ENCODE peak calls at places on chromosomes 3 and 15, in six cellular contexts. Q is sigmoid colon, Y is suprapubic skin, D is GM12878, G is esophagus muscularis mucosa, N is transverse colon. C is an unnamed sample.

GRCh38 chr3:139346771-139347170 is 3.0 kb downstream of the MRPS22 start:
- DNase-seq in G (no peak), D (no peak), Y (no peak), N (no peak), Q (no peak), C (no peak)

GRCh38 chr3:126287536-126288181 is 69.5 kb downstream of the KLF15 start:
- DNase-seq in G (peak), Y (no peak), Q (peak), D (no peak), N (peak), C (peak)

GRCh38 chr3:34703058-34703457 is 904.6 kb downstream of the PDCD6IP start:
- DNase-seq in G (no peak), D (no peak), N (no peak), Y (no peak), Q (no peak), C (no peak)

GRCh38 chr3:126390751-126391150 is 4.0 kb upstream of the CFAP100 start:
- DNase-seq in Q (peak), N (no peak), G (no peak), D (no peak), Y (peak), C (peak)

GRCh38 chr3:183991403-183991802 is 26.3 kb downstream of the ABCC5 start:
- DNase-seq in Y (no peak), Q (no peak), D (no peak), N (no peak), G (no peak), C (no peak)

GRCh38 chr3:51975857-51976549 is 1.1 kb downstream of the ABHD14A start:
- DNase-seq in Y (peak), G (no peak), D (no peak), Q (peak), N (peak), C (peak)

GRCh38 chr3:30098656-30099454 is 507.5 kb upstream of the TGFBR2 start:
- DNase-seq in Y (no peak), N (no peak), D (no peak), G (no peak), Q (no peak), C (no peak)

GRCh38 chr15:39092761-39093160 is 488.1 kb upstream of the THBS1 start:
- DNase-seq in D (no peak), Q (no peak), N (no peak), Y (no peak), G (no peak), C (no peak)

GRCh38 chr3:168878655-168879054 is 782.9 kb upstream of the GOLIM4 start:
- DNase-seq in Q (no peak), D (no peak), N (no peak), G (no peak), Y (no peak), C (no peak)

GRCh38 chr3:196471551-196471950 is 32.0 kb downstream of the RNF168 start:
- DNase-seq in D (no peak), Q (no peak), G (no peak), N (no peak), Y (no peak), C (no peak)

GRCh38 chr3:33131328-33132018 is 17.7 kb downstream of the CRTAP start:
- DNase-seq in N (no peak), Q (no peak), D (no peak), G (no peak), Y (no peak), C (peak)

GRCh38 chr3:69433938-69434263 is 48.0 kb upstream of the FRMD4B start:
- DNase-seq in Y (no peak), N (no peak), D (no peak), G (no peak), Q (no peak), C (no peak)

GRCh38 chr15:68097029-68097428 is 42.9 kb downstream of the PIAS1 start:
- DNase-seq in Y (no peak), G (no peak), N (no peak), D (no peak), Q (no peak), C (no peak)

GRCh38 chr3:86175051-86175536 is 815.9 kb downstream of the VGLL3 start:
- DNase-seq in Q (no peak), Y (no peak), N (no peak), G (no peak), D (no peak), C (no peak)

GRCh38 chr15:58036579-58036978 is 28.9 kb downstream of the ALDH1A2 start:
- DNase-seq in N (no peak), D (no peak), Y (no peak), G (no peak), Q (no peak), C (no peak)

GRCh38 chr3:20451170-20451569 is 265.2 kb upstream of the SGO1 start:
- DNase-seq in D (no peak), G (no peak), Y (no peak), N (no peak), Q (no peak), C (no peak)

GRCh38 chr15:29538110-29538509 is 268.5 kb upstream of the NSMCE3 start:
- DNase-seq in G (no peak), N (peak), D (no peak), Y (no peak), Q (no peak), C (no peak)

GRCh38 chr15:59170295-59170881 is 36.3 kb upstream of the LDHAL6B start:
- DNase-seq in G (no peak), D (no peak), N (peak), Y (peak), Q (no peak), C (peak)

GRCh38 chr3:32181801-32182200 is 56.7 kb upstream of the CMTM8 start:
- DNase-seq in G (no peak), Y (no peak), D (no peak), Q (no peak), N (no peak), C (no peak)

GRCh38 chr3:39548282-39548681 is 80.8 kb downstream of the MOBP start:
- DNase-seq in Q (no peak), G (peak), N (no peak), D (no peak), Y (no peak), C (no peak)

GRCh38 chr3:129555176-129555575 is 12.2 kb downstream of the H1-8 start:
- DNase-seq in D (no peak), N (no peak), G (no peak), Y (no peak), Q (no peak), C (no peak)
- TF ChIP-seq EP300 in D (no peak), N (no peak), G (no peak), Y (no peak), Q (no peak), C (no peak)

GRCh38 chr15:65033659-65034269 is 4.3 kb upstream of the MTFMT start:
- DNase-seq in D (no peak), Y (no peak), N (peak), G (no peak), Q (no peak), C (no peak)
- TF ChIP-seq CTCF in D (peak), Y (no peak), N (peak), G (peak), Q (peak), C (no peak)

GRCh38 chr3:141797819-141798405 is 34.7 kb downstream of the GRK7 start:
- DNase-seq in G (no peak), Q (no peak), Y (no peak), D (no peak), N (no peak), C (no peak)

GRCh38 chr3:141796436-141797166 is 33.4 kb downstream of the GRK7 start:
- DNase-seq in Y (no peak), D (peak), N (peak), G (no peak), Q (no peak), C (no peak)

GRCh38 chr3:141798455-141798854 is 35.2 kb downstream of the GRK7 start:
- DNase-seq in G (no peak), D (no peak), Y (no peak), Q (peak), N (peak), C (no peak)

GRCh38 chr3:141795719-141796435 is 32.7 kb downstream of the GRK7 start:
- DNase-seq in D (no peak), N (peak), G (no peak), Q (peak), Y (no peak), C (no peak)

GRCh38 chr3:141797167-141797773 is 34.1 kb downstream of the GRK7 start:
- DNase-seq in Q (peak), Y (peak), D (no peak), N (peak), G (no peak), C (peak)
- TF ChIP-seq POLR2A in Q (no peak), Y (no peak), D (peak), N (no peak), G (no peak), C (no peak)

GRCh38 chr3:189937302-189938255 is 183.1 kb downstream of the P3H2 start:
- DNase-seq in G (no peak), N (no peak), D (no peak), Y (no peak), Q (no peak), C (peak)
- TF ChIP-seq EP300 in G (no peak), N (no peak), D (no peak), Y (no peak), Q (no peak), C (no peak)

DNA sequence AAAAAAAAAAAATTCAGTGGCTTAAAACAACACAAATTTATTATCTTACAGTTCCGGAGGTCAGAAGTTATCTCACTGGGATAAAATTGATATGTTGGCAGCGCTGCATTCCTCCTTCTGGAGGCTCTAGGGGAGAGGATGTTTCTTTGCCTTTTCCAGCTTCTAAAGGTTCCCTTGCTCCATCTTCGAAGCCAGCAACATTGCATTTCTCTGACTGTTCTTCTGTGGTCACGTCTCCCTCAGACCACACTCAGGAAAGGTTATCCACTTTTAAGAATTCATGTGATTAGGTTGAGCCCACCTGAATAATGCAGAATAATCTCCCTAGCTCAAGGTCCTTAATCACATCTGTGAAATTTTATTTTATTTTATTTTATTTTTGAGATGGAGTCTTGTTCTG is 23.4 kb upstream of the ACAP2 start:
- DNase-seq in D (no peak), G (no peak), N (no peak), Y (no peak), Q (no peak), C (no peak)
- TF ChIP-seq CTCF in D (no peak), G (no peak), N (no peak), Y (no peak), Q (no peak), C (no peak)

DNA sequence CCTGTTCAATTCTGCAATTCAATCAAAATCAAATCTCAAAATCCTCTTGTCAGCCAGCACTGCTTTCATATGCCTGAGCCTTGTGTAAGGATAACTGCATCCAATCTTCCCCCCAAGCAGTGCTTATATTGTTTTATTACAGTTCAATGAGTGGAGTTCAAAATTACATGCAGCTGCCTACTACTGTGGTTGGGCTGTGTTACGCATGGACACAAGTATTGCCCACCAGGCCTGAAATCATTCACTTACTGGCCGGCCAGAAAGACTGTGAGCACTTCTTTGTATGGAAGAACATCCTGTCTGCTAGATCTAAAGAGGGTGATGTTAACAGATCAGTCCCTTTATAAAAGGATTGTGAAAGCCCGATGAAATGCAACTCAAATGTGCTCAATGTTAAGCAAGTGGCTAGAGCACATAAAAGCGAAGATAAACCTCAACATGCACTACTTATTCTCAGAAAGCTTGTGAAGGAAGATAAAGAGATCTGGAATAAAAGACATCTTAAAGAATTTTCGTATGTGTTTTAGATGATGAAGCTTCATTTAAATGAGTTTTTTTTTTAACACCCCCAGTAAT is 132.5 kb downstream of the FOXP1 start:
- DNase-seq in D (no peak), Q (no peak), G (peak), N (no peak), Y (no peak), C (no peak)
- TF ChIP-seq POLR2A in D (no peak), Q (no peak), G (no peak), N (no peak), Y (no peak), C (no peak)

DNA sequence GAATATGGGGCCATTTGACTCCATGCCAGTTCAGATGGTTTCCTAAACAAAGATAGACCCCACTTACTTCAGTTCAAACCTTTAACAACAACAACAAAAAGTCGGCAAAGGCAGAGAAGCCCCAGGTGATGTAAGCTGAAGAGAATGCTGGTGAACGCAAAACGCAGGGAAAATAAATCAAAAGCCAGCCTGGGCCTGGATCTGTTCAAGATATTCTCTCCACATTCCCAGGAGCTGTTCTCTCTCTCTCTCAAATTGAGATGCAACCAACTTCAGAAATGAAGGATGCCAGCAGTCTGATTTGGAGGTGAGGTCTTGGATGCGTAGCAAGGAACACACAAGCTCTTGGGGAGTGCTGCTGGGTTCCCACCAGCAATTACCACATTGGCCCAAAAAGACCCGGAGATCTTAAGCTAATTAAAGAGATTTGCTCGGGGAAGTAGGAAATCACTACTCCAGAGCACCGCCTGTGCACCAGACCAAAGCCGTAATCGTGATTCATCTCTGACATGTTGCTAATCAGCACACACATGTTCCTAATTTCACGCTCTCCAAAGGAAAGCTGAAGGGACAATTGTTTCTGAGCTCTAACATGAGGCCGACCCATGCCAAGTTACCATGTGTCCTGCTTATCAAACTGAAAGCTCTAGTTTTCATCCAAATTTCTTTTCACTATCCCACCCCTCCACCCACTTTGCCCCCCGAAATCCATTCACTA is 37.1 kb downstream of the IL17RD start:
- DNase-seq in Y (no peak), G (no peak), Q (no peak), D (no peak), N (no peak), C (no peak)
- TF ChIP-seq EP300 in Y (no peak), G (no peak), Q (no peak), D (no peak), N (no peak), C (no peak)

GRCh38 chr15:70584838-70585706 is 178.3 kb downstream of the UACA start:
- DNase-seq in G (no peak), D (no peak), Y (peak), N (no peak), Q (no peak), C (peak)
- TF ChIP-seq CTCF in G (peak), D (peak), Y (no peak), N (no peak), Q (peak), C (no peak)

GRCh38 chr3:93973160-93974126 is at the start of gene PROS1:
- DNase-seq in Q (peak), N (peak), G (peak), D (no peak), Y (peak), C (peak)

GRCh38 chr3:93969997-93970396 is 3.7 kb downstream of the PROS1 start:
- DNase-seq in D (no peak), N (no peak), G (no peak), Q (no peak), Y (no peak), C (no peak)

GRCh38 chr3:93969443-93969842 is 4.3 kb downstream of the PROS1 start:
- DNase-seq in Q (no peak), Y (no peak), N (no peak), G (no peak), D (no peak), C (no peak)
- TF ChIP-seq POLR2A in Q (no peak), Y (no peak), N (no peak), G (no peak), D (no peak), C (no peak)